ENCODE peak calls at places on chromosomes 4 and X, in nine cellular contexts. S is COR-L47; W is ovary; M is left colon; F is stimulated activated CD4-positive, alpha-beta T cell treated with anti-CD3 and anti-CD28 coated beads, Interleukin-15, amount 100 ng/mL, for 1 hour; B is cardiac fibroblast; R is A172; Y is activated CD4-positive, alpha-beta T cell treated with anti-CD3 and anti-CD28 coated beads for 24 hours; Q is dorsolateral prefrontal cortex. D is an unnamed sample.
A peak's percentile ranks its signal among the peaks of the same experiment; 100 is the strongest.

GRCh38 chr4:2761035-2761923 is 5.1 kb upstream of the TNIP2 start:
- DNase-seq in S (peak; percentile 53), W (no peak), M (peak; percentile 88), F (no peak), B (no peak), R (no peak), Y (no peak), Q (no peak), D (no peak)

GRCh38 chrX:153441981-153442380 is 3.9 kb downstream of the TREX2 start:
- DNase-seq in S (no peak), W (no peak), M (no peak), F (no peak), B (no peak), R (no peak), Y (no peak), Q (no peak), D (no peak)

GRCh38 chrX:136166221-136166855 is 19.0 kb downstream of the FHL1 start:
- DNase-seq in S (no peak), W (no peak), M (no peak), F (no peak), B (peak; percentile 67), R (no peak), Y (no peak), Q (no peak), D (no peak)

GRCh38 chr4:11416071-11416766 is 12.5 kb downstream of the HS3ST1 start:
- DNase-seq in S (no peak), W (no peak), M (no peak), F (no peak), B (no peak), R (no peak), Y (no peak), Q (no peak), D (no peak)

GRCh38 chr4:8044699-8045098 is 105.0 kb upstream of the AFAP1 start:
- DNase-seq in S (peak; percentile 99), W (no peak), M (peak; percentile 51), F (no peak), B (no peak), R (no peak), Y (no peak), Q (no peak), D (no peak)

GRCh38 chr4:3826247-3827172 is 60.3 kb downstream of the ADRA2C start:
- DNase-seq in S (no peak), W (no peak), M (no peak), F (no peak), B (no peak), R (no peak), Y (no peak), Q (no peak), D (no peak)

GRCh38 chrX:33178218-33178617 is 33.1 kb downstream of the DMD start:
- DNase-seq in S (no peak), W (no peak), M (no peak), F (no peak), B (no peak), R (no peak), Y (no peak), Q (no peak), D (no peak)

GRCh38 chrX:28922106-28922505 is 334.9 kb downstream of the IL1RAPL1 start:
- DNase-seq in S (no peak), W (no peak), M (no peak), F (no peak), B (peak; percentile 50), R (no peak), Y (no peak), Q (no peak), D (no peak)

GRCh38 chrX:42837747-42838146 is 59.8 kb upstream of the PPP1R2C start:
- DNase-seq in S (no peak), W (no peak), M (no peak), F (no peak), B (no peak), R (no peak), Y (no peak), Q (no peak), D (no peak)

GRCh38 chr4:87230806-87231205 is 10.4 kb upstream of the KLHL8 start:
- DNase-seq in S (no peak), W (no peak), M (no peak), F (no peak), B (no peak), R (no peak), Y (no peak), Q (no peak), D (no peak)

GRCh38 chr4:112509243-112510190 is 6.5 kb downstream of the NEUROG2 start:
- DNase-seq in S (no peak), W (no peak), M (no peak), F (no peak), B (no peak), R (no peak), Y (no peak), Q (no peak), D (no peak)

GRCh38 chr4:71004281-71004851 is 10.9 kb downstream of the DCK start:
- DNase-seq in S (no peak), W (no peak), M (no peak), F (no peak), B (no peak), R (no peak), Y (no peak), Q (no peak), D (no peak)

GRCh38 chrX:22686138-22686541 is 313.6 kb upstream of the DDX53 start:
- DNase-seq in S (peak; percentile 81), W (no peak), M (no peak), F (no peak), B (peak; percentile 95), R (peak; percentile 38), Y (no peak), Q (no peak), D (no peak)

GRCh38 chr4:95105983-95106382 is 348.2 kb downstream of the BMPR1B start:
- DNase-seq in S (no peak), W (no peak), M (no peak), F (no peak), B (no peak), R (no peak), Y (no peak), Q (no peak), D (no peak)

GRCh38 chr4:57342406-57342805 is 232.2 kb upstream of the IGFBP7 start:
- DNase-seq in S (no peak), W (no peak), M (no peak), F (no peak), B (peak; percentile 16), R (no peak), Y (no peak), Q (no peak), D (no peak)